ENCODE peak calls at places on chromosomes 16 and 17, in four cellular contexts. One of them, this sample, is unnamed.

GRCh38 chr16:53620476-53620875 is 83.2 kb downstream of the RPGRIP1L start:
- DNase-seq in HCT116: no peak
- DNase-seq in fibroblast of lung: no peak
- DNase-seq in psoas muscle: no peak
- DNase-seq in this sample: no peak

GRCh38 chr17:71975998-71976649 is 144.7 kb upstream of the SOX9 start:
- DNase-seq in HCT116: no peak
- DNase-seq in fibroblast of lung: peak; percentile 98
- DNase-seq in psoas muscle: peak; percentile 94
- DNase-seq in this sample: peak; percentile 96

GRCh38 chr17:31580331-31581021 is 189.0 kb downstream of the RAB11FIP4 start:
- DNase-seq in HCT116: no peak
- DNase-seq in fibroblast of lung: peak; percentile 86
- DNase-seq in psoas muscle: peak; percentile 69
- DNase-seq in this sample: peak; percentile 80

GRCh38 chr16:28974007-28974436 is 556 bp upstream of the SPNS1 start:
- DNase-seq in psoas muscle: peak; percentile 70
- DNase-seq in HCT116: peak; percentile 23
- DNase-seq in fibroblast of lung: peak; percentile 74
- DNase-seq in this sample: peak; percentile 74

GRCh38 chr16:23952128-23953041 is 116.6 kb downstream of the PRKCB start:
- DNase-seq in HCT116: no peak
- DNase-seq in psoas muscle: no peak
- DNase-seq in fibroblast of lung: no peak
- DNase-seq in this sample: no peak

GRCh38 chr17:15340966-15341365 is 431 bp downstream of the TEKT3 start:
- DNase-seq in fibroblast of lung: no peak
- DNase-seq in psoas muscle: no peak
- DNase-seq in HCT116: no peak
- DNase-seq in this sample: no peak

GRCh38 chr17:28972437-28972836 is 21.1 kb upstream of the PHF12 start:
- DNase-seq in psoas muscle: no peak
- DNase-seq in HCT116: no peak
- DNase-seq in fibroblast of lung: no peak
- DNase-seq in this sample: no peak

GRCh38 chr16:21950782-21951521 is 2.2 kb upstream of the UQCRC2 start:
- DNase-seq in psoas muscle: no peak
- DNase-seq in HCT116: peak; percentile 36
- DNase-seq in fibroblast of lung: peak; percentile 51
- DNase-seq in this sample: no peak

GRCh38 chr16:75491876-75492275 is 3.4 kb downstream of the CHST6 start:
- DNase-seq in HCT116: no peak
- DNase-seq in psoas muscle: no peak
- DNase-seq in fibroblast of lung: no peak
- DNase-seq in this sample: no peak

GRCh38 chr16:651844-652243 is 2.7 kb downstream of the WDR90 start:
- DNase-seq in HCT116: no peak
- DNase-seq in fibroblast of lung: no peak
- DNase-seq in psoas muscle: no peak
- DNase-seq in this sample: no peak

GRCh38 chr16:20675488-20676267 is 21.8 kb downstream of the ACSM1 start:
- DNase-seq in psoas muscle: no peak
- DNase-seq in HCT116: peak; percentile 19
- DNase-seq in fibroblast of lung: no peak
- DNase-seq in this sample: no peak

GRCh38 chr16:23025692-23026305 is 123.5 kb downstream of the USP31 start:
- DNase-seq in psoas muscle: no peak
- DNase-seq in fibroblast of lung: no peak
- DNase-seq in HCT116: no peak
- DNase-seq in this sample: no peak

GRCh38 chr17:43006639-43007551 is at the start of gene IFI35:
- DNase-seq in HCT116: peak; percentile 42
- DNase-seq in psoas muscle: peak; percentile 87
- DNase-seq in fibroblast of lung: peak; percentile 85
- DNase-seq in this sample: no peak

GRCh38 chr16:87317766-87318121 is 552 bp upstream of the C16orf95 start:
- DNase-seq in psoas muscle: peak; percentile 81
- DNase-seq in HCT116: no peak
- DNase-seq in fibroblast of lung: peak; percentile 75
- DNase-seq in this sample: no peak

GRCh38 chr16:78444-79145 is 570 bp downstream of the MPG start:
- DNase-seq in HCT116: no peak
- DNase-seq in fibroblast of lung: peak; percentile 59
- DNase-seq in psoas muscle: peak; percentile 80
- DNase-seq in this sample: no peak

GRCh38 chr16:65010136-65010535 is 111.7 kb downstream of the CDH11 start:
- DNase-seq in HCT116: no peak
- DNase-seq in psoas muscle: no peak
- DNase-seq in fibroblast of lung: no peak
- DNase-seq in this sample: no peak

GRCh38 chr17:61533797-61534196 is 57.2 kb downstream of the NACA2 start:
- DNase-seq in psoas muscle: no peak
- DNase-seq in HCT116: no peak
- DNase-seq in fibroblast of lung: no peak
- DNase-seq in this sample: no peak

GRCh38 chr17:78304549-78305037 is 55.3 kb downstream of the SOCS3 start:
- DNase-seq in fibroblast of lung: no peak
- DNase-seq in HCT116: no peak
- DNase-seq in psoas muscle: peak; percentile 86
- DNase-seq in this sample: no peak

GRCh38 chr17:35907691-35908090 is 22.9 kb downstream of the RDM1 start:
- DNase-seq in psoas muscle: no peak
- DNase-seq in HCT116: no peak
- DNase-seq in fibroblast of lung: no peak
- DNase-seq in this sample: no peak

GRCh38 chr17:81865733-81866439 is 5.3 kb downstream of the ARHGDIA start:
- DNase-seq in psoas muscle: no peak
- DNase-seq in HCT116: no peak
- DNase-seq in fibroblast of lung: no peak
- DNase-seq in this sample: peak; percentile 75

GRCh38 chr16:85027968-85028637 is 508 bp downstream of the KIAA0513 start:
- DNase-seq in HCT116: no peak
- DNase-seq in psoas muscle: no peak
- DNase-seq in fibroblast of lung: no peak
- DNase-seq in this sample: no peak

GRCh38 chr17:13266596-13266995 is 248.8 kb upstream of the ELAC2 start:
- DNase-seq in psoas muscle: no peak
- DNase-seq in HCT116: no peak
- DNase-seq in fibroblast of lung: no peak
- DNase-seq in this sample: no peak

GRCh38 chr17:4087911-4088693 is 54.7 kb downstream of the ZZEF1 start:
- DNase-seq in HCT116: no peak
- DNase-seq in psoas muscle: peak; percentile 54
- DNase-seq in fibroblast of lung: no peak
- DNase-seq in this sample: no peak

GRCh38 chr16:78915916-78916315 is 684.6 kb downstream of the MAF start:
- DNase-seq in fibroblast of lung: no peak
- DNase-seq in psoas muscle: no peak
- DNase-seq in HCT116: no peak
- DNase-seq in this sample: no peak

GRCh38 chr17:42184717-42185496 is at the start of gene HCRT:
- DNase-seq in HCT116: no peak
- DNase-seq in psoas muscle: no peak
- DNase-seq in fibroblast of lung: no peak
- DNase-seq in this sample: no peak

GRCh38 chr17:69959291-69959690 is 115.7 kb upstream of the KCNJ16 start:
- DNase-seq in HCT116: no peak
- DNase-seq in psoas muscle: no peak
- DNase-seq in fibroblast of lung: no peak
- DNase-seq in this sample: no peak

GRCh38 chr16:56715128-56715527 is 14.8 kb upstream of the NUP93 start:
- DNase-seq in HCT116: no peak
- DNase-seq in psoas muscle: no peak
- DNase-seq in fibroblast of lung: no peak
- DNase-seq in this sample: no peak

GRCh38 chr17:77581480-77581879 is 377.0 kb upstream of the TNRC6C start:
- DNase-seq in fibroblast of lung: peak; percentile 15
- DNase-seq in psoas muscle: no peak
- DNase-seq in HCT116: no peak
- DNase-seq in this sample: no peak

GRCh38 chr16:86512301-86512859 is 2.1 kb downstream of the FOXF1 start:
- DNase-seq in HCT116: no peak
- DNase-seq in psoas muscle: peak; percentile 44
- DNase-seq in fibroblast of lung: no peak
- DNase-seq in this sample: peak; percentile 64

GRCh38 chr16:51181495-51181795 is 30.4 kb upstream of the SALL1 start:
- DNase-seq in fibroblast of lung: no peak
- DNase-seq in HCT116: no peak
- DNase-seq in psoas muscle: no peak
- DNase-seq in this sample: no peak

GRCh38 chr17:412211-413015 is 59.8 kb upstream of the RPH3AL start:
- DNase-seq in psoas muscle: no peak
- DNase-seq in fibroblast of lung: peak; percentile 74
- DNase-seq in HCT116: peak; percentile 21
- DNase-seq in this sample: no peak

GRCh38 chr16:57134982-57135381 is 42.6 kb downstream of the CPNE2 start:
- DNase-seq in HCT116: no peak
- DNase-seq in fibroblast of lung: no peak
- DNase-seq in psoas muscle: no peak
- DNase-seq in this sample: no peak

GRCh38 chr17:69764137-69764536 is 310.9 kb upstream of the KCNJ16 start:
- DNase-seq in fibroblast of lung: no peak
- DNase-seq in psoas muscle: no peak
- DNase-seq in HCT116: no peak
- DNase-seq in this sample: no peak

GRCh38 chr17:80980397-80981061 is 11.1 kb upstream of the CHMP6 start:
- DNase-seq in psoas muscle: no peak
- DNase-seq in HCT116: no peak
- DNase-seq in fibroblast of lung: peak; percentile 50
- DNase-seq in this sample: no peak

GRCh38 chr17:6343736-6344135 is 91.2 kb downstream of the AIPL1 start:
- DNase-seq in HCT116: no peak
- DNase-seq in fibroblast of lung: no peak
- DNase-seq in psoas muscle: no peak
- DNase-seq in this sample: no peak

GRCh38 chr16:66899310-66899944 is 19.1 kb downstream of the PDP2 start:
- DNase-seq in fibroblast of lung: peak; percentile 89
- DNase-seq in psoas muscle: peak; percentile 59
- DNase-seq in HCT116: no peak
- DNase-seq in this sample: no peak

GRCh38 chr17:65668211-65668610 is 106.8 kb upstream of the AXIN2 start:
- DNase-seq in fibroblast of lung: no peak
- DNase-seq in HCT116: no peak
- DNase-seq in psoas muscle: no peak
- DNase-seq in this sample: no peak

GRCh38 chr17:64081802-64082799 is 47.8 kb downstream of the ERN1 start:
- DNase-seq in fibroblast of lung: peak; percentile 86
- DNase-seq in psoas muscle: no peak
- DNase-seq in HCT116: peak; percentile 82
- DNase-seq in this sample: no peak

DNA sequence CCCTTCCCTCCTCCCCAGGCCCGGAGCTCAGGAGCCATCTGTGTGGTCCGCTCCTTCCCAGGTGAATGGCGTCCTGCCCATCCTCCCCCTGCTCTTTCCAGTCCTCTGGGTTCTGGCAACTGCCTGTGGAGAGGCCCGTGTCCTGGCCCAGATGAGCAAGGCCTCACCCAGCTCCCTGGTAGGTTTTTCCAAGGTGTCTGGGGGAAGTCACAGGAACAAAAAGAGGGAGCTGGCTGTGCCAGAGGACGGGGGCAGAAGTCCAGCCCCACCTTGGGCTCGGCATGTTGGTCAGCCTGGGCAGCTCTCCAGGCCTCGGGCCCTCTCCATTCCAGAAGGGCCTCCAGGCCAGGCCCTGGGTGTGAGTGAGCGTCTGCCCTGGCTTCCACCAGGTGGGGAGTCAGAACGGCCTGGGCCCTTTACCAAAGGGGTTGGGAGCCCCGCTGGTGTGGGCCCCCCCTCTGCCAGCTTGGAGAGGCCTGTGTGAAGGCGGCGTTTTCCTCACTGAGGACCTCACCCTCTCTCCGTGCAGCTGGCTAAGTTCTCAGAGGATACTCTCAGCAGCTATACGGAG is 25.1 kb downstream of the CASKIN2 start:
- DNase-seq in fibroblast of lung: no peak
- DNase-seq in psoas muscle: peak; percentile 56
- DNase-seq in HCT116: no peak
- DNase-seq in this sample: no peak
- H3K27ac ChIP-seq in fibroblast of lung: no peak overlapping the region
- H3K27ac ChIP-seq in psoas muscle: peak overlapping the region; percentile 76
- H3K27ac ChIP-seq in HCT116: no peak overlapping the region
- H3K27ac ChIP-seq in this sample: no peak overlapping the region

GRCh38 chr16:88913001-88913612 is 46.6 kb upstream of the PABPN1L start:
- DNase-seq in HCT116: no peak
- DNase-seq in psoas muscle: no peak
- DNase-seq in fibroblast of lung: no peak
- DNase-seq in this sample: no peak
- TF ChIP-seq CTCF in HCT116: no peak
- TF ChIP-seq CTCF in psoas muscle: no peak
- TF ChIP-seq CTCF in fibroblast of lung: no peak
- TF ChIP-seq CTCF in this sample: no peak

GRCh38 chr16:27474041-27474440 is 72.1 kb downstream of the IL21R start:
- DNase-seq in psoas muscle: no peak
- DNase-seq in HCT116: no peak
- DNase-seq in fibroblast of lung: no peak
- DNase-seq in this sample: no peak
- H3K36me3 ChIP-seq in psoas muscle: peaks cover 100% of the 10 kb centered on the region
- H3K36me3 ChIP-seq in HCT116: peaks cover 56% of the 10 kb centered on the region
- H3K36me3 ChIP-seq in fibroblast of lung: peaks cover 28% of the 10 kb centered on the region
- H3K36me3 ChIP-seq in this sample: peaks cover 82% of the 10 kb centered on the region

GRCh38 chr16:19618876-19619275 is 63.4 kb downstream of the VPS35L start:
- DNase-seq in psoas muscle: no peak
- DNase-seq in fibroblast of lung: no peak
- DNase-seq in HCT116: no peak
- DNase-seq in this sample: no peak
- H3K27ac ChIP-seq in psoas muscle: no peak overlapping the region
- H3K27ac ChIP-seq in fibroblast of lung: no peak overlapping the region
- H3K27ac ChIP-seq in HCT116: no peak overlapping the region
- H3K27ac ChIP-seq in this sample: no peak overlapping the region

DNA sequence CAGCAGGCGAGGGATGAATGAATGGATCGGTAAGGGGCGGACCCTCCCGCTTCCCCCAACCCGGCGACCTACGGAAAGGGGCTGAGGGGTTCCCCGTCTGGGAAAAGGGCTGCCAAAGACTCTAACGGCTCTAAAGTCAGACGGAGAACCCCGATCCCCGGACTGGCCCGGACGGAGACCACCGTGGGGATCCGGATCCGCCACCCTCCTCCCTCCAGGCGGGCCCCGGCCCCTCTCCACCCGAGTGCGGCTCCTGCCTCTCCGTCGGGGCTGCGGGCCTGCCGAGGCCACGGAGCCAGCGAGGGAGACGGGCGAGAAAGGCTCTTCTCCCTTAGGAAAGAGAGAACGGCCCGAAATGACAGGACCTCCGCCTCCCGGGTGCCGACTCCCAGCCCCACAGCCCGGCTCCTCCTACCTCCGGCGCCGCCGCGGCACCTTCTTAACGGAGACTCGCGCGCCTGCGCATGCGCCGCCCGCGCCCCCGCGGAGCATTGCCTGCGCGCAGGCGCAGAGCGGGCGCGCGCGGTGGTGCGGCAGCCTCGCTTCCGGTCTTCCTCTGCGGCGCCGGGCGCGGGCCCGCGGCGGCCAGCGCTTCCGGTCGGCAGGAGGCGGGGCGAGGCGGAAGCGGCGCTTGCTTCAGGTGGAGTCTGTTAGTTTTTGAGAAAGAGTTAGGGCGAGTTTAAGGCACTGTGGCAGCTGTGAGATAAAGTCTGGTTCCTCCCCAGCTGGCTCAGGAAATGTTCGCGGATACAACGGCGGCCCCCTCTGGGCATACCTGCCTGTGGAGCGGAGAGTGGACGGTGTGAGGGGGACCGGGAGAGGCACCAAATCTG is at the start of gene SLX4:
- DNase-seq in fibroblast of lung: peak; percentile 87
- DNase-seq in HCT116: peak; percentile 74
- DNase-seq in psoas muscle: peak; percentile 96
- DNase-seq in this sample: peak; percentile 85
- TF ChIP-seq CTCF in fibroblast of lung: no peak
- TF ChIP-seq CTCF in HCT116: no peak
- TF ChIP-seq CTCF in psoas muscle: no peak
- TF ChIP-seq CTCF in this sample: no peak

This sample was measured in RWPE2.